ENCODE peak calls at places on chromosome 12, in six cellular contexts. N is stimulated activated CD4-positive, alpha-beta T cell treated with anti-CD3 and anti-CD28 coated beads, Interleukin-2, amount 100 ng/mL, for 4 hours; U is MM.1S; H is cerebellar nuclear complex; R is NCI-H187 treated with DMSO at 0.1 percent for 48 hours; S is colonic mucosa. L is an unnamed sample.

GRCh38 chr12:83036847-83037246 is 350.1 kb downstream of the TMTC2 start:
- DNase-seq in N (no peak), U (no peak), H (no peak), R (no peak), S (no peak), L (no peak)

GRCh38 chr12:77032406-77032805 is 33.0 kb downstream of the E2F7 start:
- DNase-seq in N (no peak), U (no peak), H (no peak), R (no peak), S (no peak), L (no peak)

GRCh38 chr12:109753054-109753401 is 39.4 kb downstream of the FAM222A start:
- DNase-seq in N (no peak), U (no peak), H (no peak), R (no peak), S (no peak), L (peak)

GRCh38 chr12:40819427-40820108 is 127.3 kb downstream of the CNTN1 start:
- DNase-seq in N (no peak), U (no peak), H (no peak), R (no peak), S (peak), L (no peak)

GRCh38 chr12:65492997-65493892 is 214.8 kb downstream of the MSRB3 start:
- DNase-seq in N (no peak), U (no peak), H (no peak), R (no peak), S (no peak), L (no peak)

GRCh38 chr12:105741786-105742566 is 396.8 kb downstream of the NUAK1 start:
- DNase-seq in N (no peak), U (no peak), H (peak), R (no peak), S (peak), L (peak)

GRCh38 chr12:105813201-105813600 is 325.6 kb downstream of the NUAK1 start:
- DNase-seq in N (no peak), U (no peak), H (no peak), R (no peak), S (no peak), L (no peak)

GRCh38 chr12:32727237-32727636 is 28.5 kb downstream of the YARS2 start:
- DNase-seq in N (no peak), U (no peak), H (no peak), R (no peak), S (no peak), L (no peak)

GRCh38 chr12:29634057-29634456 is 136.6 kb upstream of the OVCH1 start:
- DNase-seq in N (no peak), U (no peak), H (no peak), R (no peak), S (no peak), L (no peak)